ENCODE peak calls at places on chromosomes 1 and 21, in nine cellular contexts. I, Z, P, O, D, K, B, C and A are unnamed samples.

GRCh38 chr1:207020709-207021107 is 11.8 kb downstream of the C1orf116 start:
- DNase-seq in I (no peak), Z (no peak), P (no peak), O (no peak), D (no peak), K (no peak), B (no peak), C (no peak), A (no peak)

GRCh38 chr1:197481101-197481500 is 213.0 kb downstream of the CRB1 start:
- DNase-seq in I (no peak), Z (no peak), P (peak; percentile 47), O (no peak), D (no peak), K (no peak), B (peak; percentile 4), C (peak; percentile 25), A (no peak)

GRCh38 chr1:232472485-232473041 is 157.4 kb downstream of the SIPA1L2 start:
- DNase-seq in I (no peak), Z (no peak), P (no peak), O (no peak), D (no peak), K (no peak), B (no peak), C (peak; percentile 22), A (no peak)

GRCh38 chr1:209065350-209065749 is 518.2 kb upstream of the CAMK1G start:
- DNase-seq in I (no peak), Z (no peak), P (no peak), O (no peak), D (no peak), K (no peak), B (no peak), C (no peak), A (no peak)

GRCh38 chr1:221672160-221672762 is 69.6 kb downstream of the DUSP10 start:
- DNase-seq in I (no peak), Z (no peak), P (no peak), O (no peak), D (no peak), K (no peak), B (no peak), C (peak; percentile 59), A (no peak)

GRCh38 chr1:162003825-162004205 is 19.9 kb downstream of the OLFML2B start:
- DNase-seq in I (no peak), Z (peak; percentile 55), P (peak; percentile 41), O (no peak), D (no peak), K (no peak), B (no peak), C (peak; percentile 78), A (no peak)

GRCh38 chr1:214330715-214331114 is 49.8 kb downstream of the SMYD2 start:
- DNase-seq in I (no peak), Z (no peak), P (no peak), O (no peak), D (no peak), K (no peak), B (no peak), C (no peak), A (no peak)

GRCh38 chr1:65527672-65528071 is 107.2 kb downstream of the LEPR start:
- DNase-seq in I (no peak), Z (peak; percentile 25), P (no peak), O (no peak), D (no peak), K (no peak), B (no peak), C (peak; percentile 59), A (no peak)

GRCh38 chr1:158329807-158330206 is 1.5 kb downstream of the CD1B start:
- DNase-seq in I (no peak), Z (no peak), P (no peak), O (peak; percentile 49), D (no peak), K (no peak), B (no peak), C (no peak), A (no peak)

GRCh38 chr21:45267390-45267760 is 20.3 kb downstream of the POFUT2 start:
- DNase-seq in I (no peak), Z (peak; percentile 15), P (no peak), O (no peak), D (no peak), K (no peak), B (no peak), C (no peak), A (no peak)

GRCh38 chr1:78254517-78254916 is 208.8 kb downstream of the GIPC2 start:
- DNase-seq in I (no peak), Z (no peak), P (no peak), O (no peak), D (no peak), K (no peak), B (no peak), C (peak; percentile 72), A (no peak)

GRCh38 chr1:8176279-8176678 is 141.6 kb upstream of the SLC45A1 start:
- DNase-seq in I (no peak), Z (no peak), P (no peak), O (no peak), D (no peak), K (no peak), B (no peak), C (no peak), A (no peak)

GRCh38 chr21:28776251-28776650 is 216.4 kb downstream of the LTN1 start:
- DNase-seq in I (no peak), Z (no peak), P (no peak), O (no peak), D (no peak), K (no peak), B (no peak), C (peak; percentile 83), A (no peak)

GRCh38 chr1:88549536-88549935 is 134.5 kb upstream of the PKN2 start:
- DNase-seq in I (peak; percentile 6), Z (no peak), P (no peak), O (peak; percentile 6), D (no peak), K (no peak), B (no peak), C (no peak), A (no peak)

GRCh38 chr1:59008599-59009347 is 224.9 kb upstream of the JUN start:
- DNase-seq in I (no peak), Z (no peak), P (no peak), O (no peak), D (no peak), K (no peak), B (no peak), C (no peak), A (no peak)

GRCh38 chr1:9612162-9612845 is 23.6 kb downstream of the TMEM201 start:
- DNase-seq in I (no peak), Z (no peak), P (no peak), O (no peak), D (no peak), K (no peak), B (no peak), C (no peak), A (no peak)

GRCh38 chr1:175157200-175157599 is 35.4 kb downstream of the KIAA0040 start:
- DNase-seq in I (no peak), Z (no peak), P (no peak), O (no peak), D (no peak), K (no peak), B (no peak), C (no peak), A (no peak)

GRCh38 chr1:64474639-64475038 is 4.7 kb downstream of the CACHD1 start:
- DNase-seq in I (no peak), Z (peak; percentile 31), P (peak; percentile 63), O (peak; percentile 4), D (no peak), K (no peak), B (no peak), C (peak; percentile 5), A (no peak)